ENCODE peak calls at places on chromosome 5, in five cellular contexts. K is H1, V is AG04449, O is ovary, M is sigmoid colon. T is an unnamed sample.

GRCh38 chr5:135210286-135211055 is 176.4 kb upstream of the PITX1 start:
- DNase-seq in K (no peak), V (no peak), O (no peak), M (peak; percentile 50), T (no peak)

GRCh38 chr5:43422143-43422542 is 10.0 kb upstream of the CCL28 start:
- DNase-seq in K (no peak), V (no peak), O (no peak), M (no peak), T (no peak)

GRCh38 chr5:29462261-29462660 is 1731.2 kb upstream of the CDH6 start:
- DNase-seq in K (no peak), V (no peak), O (no peak), M (no peak), T (no peak)

GRCh38 chr5:61675015-61675692 is 343.1 kb downstream of the ZSWIM6 start:
- DNase-seq in K (no peak), V (no peak), O (no peak), M (no peak), T (no peak)

GRCh38 chr5:54860321-54860720 is 125.1 kb downstream of the ESM1 start:
- DNase-seq in K (no peak), V (no peak), O (no peak), M (no peak), T (no peak)

GRCh38 chr5:102561894-102562760 is 63.3 kb upstream of the SLCO6A1 start:
- DNase-seq in K (peak; percentile 82), V (no peak), O (no peak), M (no peak), T (no peak)

GRCh38 chr5:156693113-156693512 is 157.0 kb upstream of the PPP1R2B start:
- DNase-seq in K (no peak), V (no peak), O (no peak), M (no peak), T (no peak)

GRCh38 chr5:89313804-89314588 is 431.0 kb upstream of the MEF2C start:
- DNase-seq in K (no peak), V (peak; percentile 71), O (no peak), M (no peak), T (peak; percentile 55)

GRCh38 chr5:10552183-10553143 is 11.4 kb upstream of the ANKRD33B start:
- DNase-seq in K (no peak), V (no peak), O (no peak), M (peak; percentile 52), T (no peak)

GRCh38 chr5:154447074-154447725 is 1.4 kb downstream of the SAP30L start:
- DNase-seq in K (no peak), V (no peak), O (no peak), M (no peak), T (no peak)

GRCh38 chr5:179504600-179505396 is 45.6 kb upstream of the RUFY1 start:
- DNase-seq in K (no peak), V (no peak), O (no peak), M (no peak), T (no peak)

GRCh38 chr5:95794070-95794516 is 28.4 kb downstream of the GLRX start:
- DNase-seq in K (no peak), V (peak; percentile 42), O (no peak), M (no peak), T (peak; percentile 60)

GRCh38 chr5:56415356-56415765 is 182.2 kb upstream of the ANKRD55 start:
- DNase-seq in K (no peak), V (peak; percentile 70), O (no peak), M (peak; percentile 72), T (peak; percentile 28)

GRCh38 chr5:157734466-157734865 is 3.2 kb downstream of the THG1L start:
- DNase-seq in K (no peak), V (no peak), O (no peak), M (no peak), T (no peak)

GRCh38 chr5:72494700-72495124 is 12.5 kb downstream of the ZNF366 start:
- DNase-seq in K (no peak), V (no peak), O (no peak), M (no peak), T (no peak)

GRCh38 chr5:124678478-124678877 is 68.0 kb downstream of the ZNF608 start:
- DNase-seq in K (no peak), V (no peak), O (no peak), M (peak; percentile 62), T (no peak)

GRCh38 chr5:32471784-32472183 is 27.2 kb upstream of the ZFR start:
- DNase-seq in K (no peak), V (no peak), O (no peak), M (no peak), T (no peak)

GRCh38 chr5:88672644-88673493 is 210.1 kb downstream of the MEF2C start:
- DNase-seq in K (peak; percentile 72), V (no peak), O (no peak), M (no peak), T (no peak)

GRCh38 chr5:14490309-14490711 is 91.3 kb upstream of the OTULINL start:
- DNase-seq in K (no peak), V (no peak), O (no peak), M (no peak), T (no peak)

GRCh38 chr5:59535561-59535960 is 358.0 kb downstream of the PDE4D start:
- DNase-seq in K (no peak), V (no peak), O (no peak), M (no peak), T (no peak)

GRCh38 chr5:77637170-77638074 is 1.1 kb downstream of the OTP start:
- DNase-seq in K (peak; percentile 65), V (no peak), O (no peak), M (no peak), T (no peak)

GRCh38 chr5:72151169-72151568 is 43.9 kb downstream of the MAP1B start:
- DNase-seq in K (no peak), V (no peak), O (no peak), M (no peak), T (no peak)

GRCh38 chr5:123844873-123845272 is 332.9 kb downstream of the CSNK1G3 start:
- DNase-seq in K (no peak), V (no peak), O (no peak), M (no peak), T (no peak)

GRCh38 chr5:10250804-10251276 is 760 bp downstream of the CCT5 start:
- DNase-seq in K (no peak), V (no peak), O (no peak), M (no peak), T (no peak)

GRCh38 chr5:55223988-55224240 is 3.2 kb downstream of the MCIDAS start:
- DNase-seq in K (no peak), V (no peak), O (no peak), M (no peak), T (no peak)

GRCh38 chr5:82614706-82615105 is 336.6 kb upstream of the RPS23 start:
- DNase-seq in K (no peak), V (no peak), O (no peak), M (no peak), T (no peak)

GRCh38 chr5:31908396-31908795 is 265.7 kb downstream of the GOLPH3 start:
- DNase-seq in K (no peak), V (no peak), O (no peak), M (no peak), T (no peak)

GRCh38 chr5:160637357-160637756 is 214.7 kb downstream of the ATP10B start:
- DNase-seq in K (no peak), V (no peak), O (no peak), M (no peak), T (no peak)

GRCh38 chr5:28473531-28474107 is 1435.2 kb upstream of the CDH9 start:
- DNase-seq in K (no peak), V (no peak), O (no peak), M (no peak), T (no peak)

GRCh38 chr5:35136386-35136785 is 88.6 kb upstream of the AGXT2 start:
- DNase-seq in K (no peak), V (peak; percentile 86), O (no peak), M (no peak), T (peak; percentile 87)

GRCh38 chr5:78661691-78662090 is 13.1 kb upstream of the LHFPL2 start:
- DNase-seq in K (no peak), V (no peak), O (no peak), M (no peak), T (no peak)

GRCh38 chr5:180598316-180598701 is 7.0 kb upstream of the SCGB3A1 start:
- DNase-seq in K (no peak), V (no peak), O (no peak), M (no peak), T (no peak)

GRCh38 chr5:372556-372910 is 51.0 kb downstream of the AHRR start:
- DNase-seq in K (peak; percentile 40), V (no peak), O (no peak), M (no peak), T (no peak)

GRCh38 chr5:138725153-138725884 is 27.9 kb upstream of the CTNNA1 start:
- DNase-seq in K (peak; percentile 81), V (no peak), O (peak; percentile 26), M (peak; percentile 89), T (peak; percentile 20)
- H3K4me3 ChIP-seq in K (no peak overlapping the region), V (no peak overlapping the region), O (no peak overlapping the region), M (no peak overlapping the region), T (no peak overlapping the region)

GRCh38 chr5:149708981-149709594 is 21.0 kb upstream of the PPARGC1B start:
- DNase-seq in K (peak; percentile 22), V (no peak), O (no peak), M (no peak), T (no peak)
- TF ChIP-seq CTCF in K (no peak), V (no peak), O (no peak), M (no peak), T (no peak)

DNA sequence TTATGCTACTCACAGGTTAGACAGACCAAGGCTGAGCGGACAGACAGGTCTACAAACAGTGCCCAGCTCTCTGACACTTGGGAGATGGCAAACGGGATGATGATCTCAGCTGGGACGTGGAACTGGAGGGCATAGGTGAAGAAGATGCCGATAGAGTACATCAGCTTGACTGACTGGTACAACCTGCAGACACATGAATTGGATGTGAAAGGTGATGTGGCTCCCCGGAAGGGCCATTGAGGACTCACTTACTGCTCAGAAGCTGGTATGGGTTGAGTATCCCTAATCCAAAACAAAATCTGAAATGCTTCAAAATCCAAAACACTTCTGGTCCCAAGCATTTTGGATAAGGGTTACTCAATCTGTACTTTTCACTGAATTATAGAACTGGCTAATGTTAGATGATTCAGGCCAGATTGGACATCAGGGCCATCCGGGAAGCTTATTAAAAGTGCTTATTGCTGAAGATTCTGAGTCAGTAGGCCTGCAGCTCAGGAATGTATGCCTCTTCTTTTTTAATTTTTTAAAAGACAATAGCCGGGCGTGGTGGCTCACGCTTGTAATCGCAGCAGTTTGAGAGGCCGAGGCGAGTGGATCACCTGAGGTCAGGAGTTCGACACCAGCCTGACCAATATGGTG is 22.4 kb downstream of the SLC36A3 start:
- DNase-seq in K (no peak), V (no peak), O (no peak), M (no peak), T (no peak)
- H3K4me3 ChIP-seq in K (no peak overlapping the region), V (no peak overlapping the region), O (no peak overlapping the region), M (no peak overlapping the region), T (no peak overlapping the region)

GRCh38 chr5:67061511-67061910 is 135.1 kb downstream of the CD180 start:
- DNase-seq in K (no peak), V (no peak), O (no peak), M (no peak), T (no peak)

GRCh38 chr5:67059747-67060490 is 136.7 kb downstream of the CD180 start:
- DNase-seq in K (no peak), V (peak; percentile 16), O (no peak), M (no peak), T (no peak)

GRCh38 chr5:67063055-67063454 is 133.5 kb downstream of the CD180 start:
- DNase-seq in K (no peak), V (no peak), O (no peak), M (no peak), T (no peak)

GRCh38 chr5:67063791-67064190 is 132.8 kb downstream of the CD180 start:
- DNase-seq in K (no peak), V (no peak), O (no peak), M (no peak), T (no peak)

GRCh38 chr5:67058998-67059746 is 137.4 kb downstream of the CD180 start:
- DNase-seq in K (peak; percentile 55), V (no peak), O (no peak), M (no peak), T (no peak)
- TF ChIP-seq CTCF in K (no peak), V (no peak), O (no peak), M (no peak), T (no peak)

T was measured in BJ.